ENCODE peak calls at places on chromosomes 12 and 14, in nine cellular contexts. O is tibial nerve; B is stimulated activated CD4-positive, alpha-beta T cell treated with anti-CD3 and anti-CD28 coated beads, Interleukin-2, amount 100 ng/mL, for 24 hours; K is nephron progenitor cell; W is T follicular helper cell; S is GM03348; X is C1 segment of cervical spinal cord; A is H9; J is tibial artery. I is an unnamed sample.

GRCh38 chr12:52041695-52042123 is 9.5 kb upstream of the NR4A1 start:
- DNase-seq in A (peak; percentile 78), B (no peak), K (no peak), O (no peak), X (no peak), S (peak; percentile 58), W (no peak), J (peak; percentile 93), I (peak; percentile 66)

GRCh38 chr14:102071283-102071998 is 15.4 kb downstream of the HSP90AA1 start:
- DNase-seq in J (no peak), O (no peak), B (no peak), A (no peak), X (no peak), W (no peak), K (no peak), S (peak; percentile 40), I (no peak)

GRCh38 chr14:69592923-69593677 is 18.3 kb upstream of the SUSD6 start:
- DNase-seq in J (no peak), B (no peak), X (no peak), W (no peak), A (no peak), S (peak; percentile 73), O (peak; percentile 36), K (no peak), I (no peak)

GRCh38 chr14:90508536-90509254 is 111.9 kb downstream of the CALM1 start:
- DNase-seq in O (no peak), A (no peak), W (no peak), K (no peak), J (no peak), B (no peak), X (no peak), S (no peak), I (no peak)

GRCh38 chr12:123121670-123122069 is 29.2 kb downstream of the PITPNM2 start:
- DNase-seq in A (no peak), X (no peak), O (no peak), K (no peak), B (no peak), J (no peak), S (no peak), W (no peak), I (no peak)

GRCh38 chr12:120125792-120126634 is 9.5 kb upstream of the RAB35 start:
- DNase-seq in A (no peak), W (no peak), O (no peak), J (no peak), S (no peak), B (no peak), K (no peak), X (no peak), I (no peak)

GRCh38 chr14:24910408-24910986 is 139.4 kb downstream of the STXBP6 start:
- DNase-seq in W (no peak), J (no peak), K (no peak), S (no peak), O (no peak), A (no peak), X (no peak), B (no peak), I (no peak)

GRCh38 chr12:101875112-101875961 is 2.0 kb upstream of the DRAM1 start:
- DNase-seq in A (no peak), O (no peak), S (no peak), K (no peak), J (no peak), X (no peak), B (no peak), W (no peak), I (no peak)

GRCh38 chr14:103186894-103187586 is 63.8 kb downstream of the TNFAIP2 start:
- DNase-seq in B (no peak), O (no peak), J (peak; percentile 12), S (no peak), A (peak; percentile 77), K (no peak), X (no peak), W (no peak), I (no peak)

GRCh38 chr12:114166360-114166759 is 200.2 kb upstream of the RBM19 start:
- DNase-seq in S (peak; percentile 54), X (no peak), J (no peak), B (no peak), K (peak; percentile 59), A (peak; percentile 80), W (no peak), O (no peak), I (peak; percentile 47)

GRCh38 chr12:92010368-92010767 is 135.3 kb downstream of the BTG1 start:
- DNase-seq in J (no peak), X (no peak), O (no peak), W (no peak), S (no peak), K (no peak), B (no peak), A (no peak), I (no peak)

GRCh38 chr14:32318087-32318486 is 11.0 kb upstream of the AKAP6 start:
- DNase-seq in O (no peak), J (no peak), W (no peak), A (no peak), B (no peak), X (no peak), K (no peak), S (no peak), I (no peak)

GRCh38 chr12:120220838-120221575 is 20.1 kb upstream of the RPLP0 start:
- DNase-seq in W (no peak), X (no peak), A (no peak), B (no peak), O (no peak), S (no peak), K (peak; percentile 30), J (no peak), I (no peak)

GRCh38 chr12:120709976-120710804 is at the start of gene UNC119B:
- DNase-seq in X (peak; percentile 57), B (peak; percentile 81), K (peak; percentile 87), J (peak; percentile 83), S (peak; percentile 95), W (peak; percentile 67), O (peak; percentile 60), A (peak; percentile 89), I (peak; percentile 86)

GRCh38 chr12:60035835-60036234 is 440.0 kb downstream of the SLC16A7 start:
- DNase-seq in X (no peak), A (no peak), B (no peak), J (no peak), O (no peak), K (no peak), S (peak; percentile 23), W (no peak), I (no peak)

GRCh38 chr14:99507860-99508640 is 26.8 kb downstream of the CCNK start:
- DNase-seq in O (no peak), B (no peak), A (no peak), X (no peak), J (peak; percentile 57), S (no peak), W (no peak), K (no peak), I (no peak)

GRCh38 chr14:100849432-100849831 is 23.5 kb downstream of the MEG3 start:
- DNase-seq in W (no peak), B (no peak), X (no peak), O (no peak), J (no peak), K (no peak), A (no peak), S (peak; percentile 52), I (no peak)

GRCh38 chr12:122040579-122041386 is 19.1 kb downstream of the BCL7A start:
- DNase-seq in X (no peak), S (no peak), J (no peak), W (no peak), A (no peak), K (no peak), O (no peak), B (no peak), I (no peak)

GRCh38 chr12:70719084-70719483 is 81.9 kb upstream of the PTPRB start:
- DNase-seq in K (no peak), J (no peak), O (no peak), X (no peak), W (no peak), B (no peak), S (no peak), A (peak; percentile 31), I (no peak)

GRCh38 chr12:12182926-12183325 is 83.9 kb downstream of the LRP6 start:
- DNase-seq in K (no peak), S (peak; percentile 57), J (no peak), B (no peak), W (no peak), O (no peak), A (no peak), X (no peak), I (no peak)

GRCh38 chr12:24285413-24285812 is 335.9 kb upstream of the SOX5 start:
- DNase-seq in K (no peak), W (no peak), A (no peak), J (no peak), B (no peak), O (no peak), S (no peak), X (no peak), I (no peak)

GRCh38 chr12:26058308-26058707 is 66.5 kb downstream of the BHLHE41 start:
- DNase-seq in J (no peak), A (no peak), W (no peak), O (no peak), S (no peak), B (no peak), K (no peak), X (no peak), I (no peak)

GRCh38 chr14:100842799-100843198 is 16.9 kb downstream of the MEG3 start:
- DNase-seq in K (no peak), A (no peak), S (peak; percentile 79), X (no peak), B (no peak), O (no peak), W (no peak), J (no peak), I (no peak)

GRCh38 chr12:110379201-110379600 is 24.3 kb downstream of the ANAPC7 start:
- DNase-seq in S (no peak), K (no peak), A (no peak), X (no peak), O (no peak), B (no peak), J (no peak), W (no peak), I (no peak)

GRCh38 chr12:67430708-67431335 is 161.7 kb downstream of the CAND1 start:
- DNase-seq in X (no peak), S (peak; percentile 39), K (no peak), O (peak; percentile 68), A (no peak), W (no peak), B (no peak), J (peak; percentile 77), I (no peak)

GRCh38 chr12:52139579-52140062 is 52.2 kb downstream of the KRT80 start:
- DNase-seq in B (peak; percentile 50), A (peak; percentile 87), O (no peak), W (no peak), S (peak; percentile 54), J (no peak), K (peak; percentile 55), X (no peak), I (peak; percentile 46)

GRCh38 chr12:22048351-22049041 is 2.5 kb downstream of the CMAS start:
- DNase-seq in B (no peak), X (no peak), W (no peak), J (no peak), S (no peak), O (no peak), A (peak; percentile 38), K (no peak), I (no peak)

GRCh38 chr12:81077329-81077685 is 572 bp upstream of the ACSS3 start:
- DNase-seq in A (peak; percentile 95), X (no peak), B (no peak), O (peak; percentile 25), S (peak; percentile 13), K (peak; percentile 28), W (no peak), J (no peak), I (no peak)

GRCh38 chr14:102078840-102079699 is 7.8 kb downstream of the HSP90AA1 start:
- DNase-seq in S (no peak), J (no peak), O (no peak), X (no peak), K (no peak), A (no peak), B (no peak), W (no peak), I (no peak)

GRCh38 chr12:18414671-18415070 is 153.4 kb downstream of the PIK3C2G start:
- DNase-seq in O (no peak), J (no peak), A (no peak), B (no peak), W (no peak), X (no peak), K (no peak), S (no peak), I (no peak)

GRCh38 chr12:79373896-79374499 is 316.8 kb downstream of the PAWR start:
- DNase-seq in J (no peak), X (no peak), W (no peak), S (peak; percentile 69), B (peak; percentile 6), O (no peak), K (peak; percentile 52), A (no peak), I (peak; percentile 70)